ENCODE peak calls at places on chromosome 2, in four cellular contexts. L is breast epithelium; U is CD4-positive, alpha-beta T cell; M is heart left ventricle. Y is an unnamed sample.

GRCh38 chr2:196520610-196521009 is 118.9 kb upstream of the CCDC150 start:
- DNase-seq in M (no peak), L (no peak), U (no peak), Y (no peak)

GRCh38 chr2:25419678-25420242 is 78.0 kb upstream of the DNMT3A start:
- DNase-seq in M (no peak), U (no peak), L (no peak), Y (no peak)

GRCh38 chr2:28424799-28425492 is 32.3 kb downstream of the FOSL2 start:
- DNase-seq in M (no peak), U (no peak), L (no peak), Y (no peak)

GRCh38 chr2:148876589-148877402 is 1.8 kb downstream of the KIF5C start:
- DNase-seq in M (no peak), U (peak; percentile 16), L (no peak), Y (peak; percentile 31)

GRCh38 chr2:48092846-48093498 is 186.7 kb upstream of the FBXO11 start:
- DNase-seq in M (peak; percentile 23), L (no peak), U (no peak), Y (no peak)

GRCh38 chr2:213934560-213934959 is 476.3 kb upstream of the VWC2L start:
- DNase-seq in U (no peak), L (no peak), M (no peak), Y (no peak)

GRCh38 chr2:71665168-71666093 is 212.1 kb downstream of the DYSF start:
- DNase-seq in L (no peak), U (no peak), M (peak; percentile 41), Y (no peak)

GRCh38 chr2:74226648-74227213 is 28.3 kb downstream of the MTHFD2 start:
- DNase-seq in L (peak; percentile 33), U (no peak), M (peak; percentile 34), Y (no peak)

GRCh38 chr2:53230691-53231090 is 536.9 kb upstream of the CHAC2 start:
- DNase-seq in L (no peak), M (no peak), U (no peak), Y (no peak)

GRCh38 chr2:8431446-8432125 is 250.3 kb upstream of the ID2 start:
- DNase-seq in M (no peak), U (no peak), L (peak; percentile 47), Y (no peak)

GRCh38 chr2:201136889-201137321 is 20.9 kb downstream of the CFLAR start:
- DNase-seq in L (no peak), M (no peak), U (no peak), Y (no peak)

GRCh38 chr2:71923143-71923525 is 224.5 kb downstream of the CYP26B1 start:
- DNase-seq in L (no peak), U (no peak), M (no peak), Y (no peak)

GRCh38 chr2:109195193-109196045 is 66.4 kb downstream of the SH3RF3 start:
- DNase-seq in U (no peak), M (peak; percentile 49), L (no peak), Y (no peak)

GRCh38 chr2:1690056-1690775 is 54.1 kb downstream of the PXDN start:
- DNase-seq in L (no peak), M (no peak), U (no peak), Y (no peak)

GRCh38 chr2:84847326-84848050 is 33.4 kb downstream of the TRABD2A start:
- DNase-seq in L (no peak), U (no peak), M (no peak), Y (no peak)

GRCh38 chr2:8569332-8569930 is 112.4 kb upstream of the ID2 start:
- DNase-seq in L (no peak), U (no peak), M (no peak), Y (no peak)

GRCh38 chr2:135840601-135841000 is 3.6 kb upstream of the LCT start:
- DNase-seq in M (no peak), U (no peak), L (no peak), Y (no peak)

GRCh38 chr2:236114959-236115358 is 53.2 kb downstream of the GBX2 start:
- DNase-seq in L (no peak), M (no peak), U (no peak), Y (no peak)

GRCh38 chr2:190746971-190747761 is 98.3 kb downstream of the NAB1 start:
- DNase-seq in M (no peak), U (no peak), L (no peak), Y (no peak)

GRCh38 chr2:160432633-160433032 is 61.0 kb downstream of the RBMS1 start:
- DNase-seq in M (no peak), U (no peak), L (no peak), Y (no peak)

GRCh38 chr2:221490506-221491060 is 81.5 kb downstream of the EPHA4 start:
- DNase-seq in U (no peak), L (no peak), M (no peak), Y (no peak)

GRCh38 chr2:129794116-129794515 is 185.3 kb upstream of the RAB6C start:
- DNase-seq in U (no peak), L (no peak), M (no peak), Y (no peak)

GRCh38 chr2:197873293-197873701 is 68.9 kb downstream of the PLCL1 start:
- DNase-seq in U (no peak), L (no peak), M (no peak), Y (no peak)

GRCh38 chr2:156340818-156341481 is 8.4 kb upstream of the NR4A2 start:
- DNase-seq in M (no peak), U (no peak), L (no peak), Y (no peak)

GRCh38 chr2:19706332-19706731 is 195.5 kb downstream of the TTC32 start:
- DNase-seq in U (no peak), L (no peak), M (no peak), Y (no peak)

GRCh38 chr2:25251032-25251460 is 82.7 kb upstream of the POMC start:
- DNase-seq in M (no peak), U (no peak), L (no peak), Y (no peak)

GRCh38 chr2:160324917-160325316 is 124.8 kb upstream of the ITGB6 start:
- DNase-seq in U (no peak), L (no peak), M (no peak), Y (no peak)

GRCh38 chr2:70124983-70125480 is 37.8 kb downstream of the PCBP1 start:
- DNase-seq in M (peak; percentile 79), U (peak; percentile 59), L (peak; percentile 59), Y (peak; percentile 30)

GRCh38 chr2:200144571-200144970 is 161.9 kb upstream of the SPATS2L start:
- DNase-seq in U (no peak), L (no peak), M (no peak), Y (no peak)

GRCh38 chr2:17658251-17658843 is 95.3 kb downstream of the SMC6 start:
- DNase-seq in U (no peak), L (no peak), M (no peak), Y (no peak)

GRCh38 chr2:122300758-122301157 is 545.3 kb downstream of the TSN start:
- DNase-seq in L (no peak), U (no peak), M (no peak), Y (no peak)

GRCh38 chr2:56666758-56667157 is 483.0 kb downstream of the CCDC85A start:
- DNase-seq in M (no peak), U (no peak), L (no peak), Y (no peak)

GRCh38 chr2:230715201-230715600 is 2.6 kb downstream of the CAB39 start:
- DNase-seq in L (no peak), M (no peak), U (no peak), Y (no peak)

GRCh38 chr2:240996161-240996833 is 2.1 kb upstream of the SNED1 start:
- DNase-seq in M (peak; percentile 17), L (no peak), U (no peak), Y (no peak)

GRCh38 chr2:240995041-240995960 is 3.1 kb upstream of the SNED1 start:
- DNase-seq in U (no peak), L (no peak), M (no peak), Y (no peak)

GRCh38 chr2:240997856-240998705 is at the start of gene SNED1:
- DNase-seq in L (peak; percentile 75), M (peak; percentile 91), U (peak; percentile 28), Y (no peak)

GRCh38 chr2:240997141-240997855 is 1.1 kb upstream of the SNED1 start:
- DNase-seq in L (peak; percentile 21), U (no peak), M (peak; percentile 23), Y (no peak)

GRCh38 chr2:240996834-240997140 is 1.6 kb upstream of the SNED1 start:
- DNase-seq in U (no peak), M (no peak), L (no peak), Y (no peak)
- H3K27ac ChIP-seq in U (no peak overlapping the region), M (no peak overlapping the region), L (peak overlapping the region; percentile 30), Y (no peak overlapping the region)

DNA sequence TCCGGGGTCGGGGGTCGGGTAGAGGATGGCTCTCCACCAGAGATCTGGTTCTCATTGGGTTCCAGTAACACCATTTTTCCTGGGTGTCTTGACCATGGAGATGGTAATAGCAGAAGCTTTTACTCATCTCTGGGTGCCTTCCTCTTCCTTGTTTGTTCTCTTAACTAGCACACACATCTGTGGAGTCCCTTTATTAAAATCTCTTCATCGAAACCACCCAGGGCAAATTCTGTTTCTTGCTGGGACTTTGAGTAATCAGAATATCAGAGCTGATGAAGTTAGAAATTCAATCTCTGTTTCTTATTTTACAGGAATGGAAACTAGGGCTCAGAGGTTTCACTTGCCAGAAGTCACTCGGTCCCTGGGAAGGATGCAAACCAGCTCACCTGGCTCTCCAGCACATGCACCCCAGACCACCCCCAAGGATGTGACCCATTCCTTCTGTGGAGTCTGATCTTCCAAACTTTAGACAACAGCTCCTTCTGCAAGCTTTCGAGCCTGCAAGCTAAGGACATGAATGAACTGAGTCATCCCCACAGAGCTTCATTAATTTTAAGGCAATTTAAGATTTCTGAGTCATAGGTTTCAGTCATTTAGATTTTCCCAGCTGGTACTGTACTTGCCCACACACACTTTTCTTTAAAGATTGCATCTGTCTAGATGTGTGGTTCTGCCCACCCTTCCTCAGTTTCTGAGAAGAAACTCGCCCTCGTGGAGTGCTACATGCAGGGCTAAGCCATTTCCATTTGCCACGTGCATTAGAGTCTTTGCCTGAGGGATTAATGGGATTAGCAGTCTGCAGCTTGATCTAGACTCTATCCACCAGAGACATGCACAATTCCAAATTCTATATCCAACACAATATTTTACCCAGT is 14.7 kb upstream of the TRIB2 start:
- DNase-seq in M (no peak), U (no peak), L (no peak), Y (no peak)
- H3K27ac ChIP-seq in M (no peak overlapping the region), U (no peak overlapping the region), L (peak overlapping the region; percentile 87), Y (no peak overlapping the region)

GRCh38 chr2:98036349-98037000 is 40.7 kb upstream of the TMEM131 start:
- DNase-seq in L (no peak), M (peak; percentile 43), U (no peak), Y (no peak)
- H3K27ac ChIP-seq in L (no peak overlapping the region), M (no peak overlapping the region), U (no peak overlapping the region), Y (no peak overlapping the region)

GRCh38 chr2:127095784-127096183 is 11.2 kb downstream of the BIN1 start:
- DNase-seq in M (no peak), L (no peak), U (no peak), Y (no peak)
- H3K27ac ChIP-seq in M (no peak overlapping the region), L (no peak overlapping the region), U (no peak overlapping the region), Y (peak overlapping the region; percentile 18)

GRCh38 chr2:234695981-234696380 is 199.1 kb upstream of the ARL4C start:
- DNase-seq in L (no peak), M (no peak), U (no peak), Y (no peak)
- H3K27ac ChIP-seq in L (no peak overlapping the region), M (no peak overlapping the region), U (no peak overlapping the region), Y (no peak overlapping the region)

GRCh38 chr2:134199123-134199522 is 54.7 kb upstream of the MGAT5 start:
- DNase-seq in U (no peak), M (no peak), L (no peak), Y (no peak)
- H3K27ac ChIP-seq in U (no peak overlapping the region), M (no peak overlapping the region), L (no peak overlapping the region), Y (no peak overlapping the region)

Y was measured in caudate nucleus.